ENCODE peak calls at places on chromosomes 2 and 18, in ten cellular contexts. K, Z, G, B, S, C, X, H, I and N are unnamed samples.

GRCh38 chr2:88626171-88627054 is 851 bp downstream of the EIF2AK3 start:
- DNase-seq in I (peak; percentile 53), H (peak; percentile 10), B (peak; percentile 12), G (no peak), S (peak; percentile 57), K (peak; percentile 27), Z (peak; percentile 24), X (no peak), C (peak; percentile 18), N (no peak)

GRCh38 chr2:229712125-229712524 is 2.2 kb downstream of the DNER start:
- DNase-seq in S (no peak), K (no peak), G (peak; percentile 45), X (no peak), I (no peak), Z (no peak), B (no peak), H (no peak), C (no peak), N (no peak)

GRCh38 chr2:24477229-24477628 is 13.8 kb upstream of the NCOA1 start:
- DNase-seq in S (no peak), Z (no peak), G (no peak), X (no peak), B (no peak), K (no peak), C (no peak), H (no peak), I (peak; percentile 21), N (no peak)

GRCh38 chr18:830315-830901 is 18.4 kb upstream of the YES1 start:
- DNase-seq in K (no peak), I (peak; percentile 69), S (no peak), B (no peak), X (no peak), Z (peak; percentile 57), G (peak; percentile 70), C (no peak), H (no peak), N (no peak)

GRCh38 chr18:45686892-45687611 is 36.9 kb upstream of the SLC14A1 start:
- DNase-seq in S (no peak), K (no peak), X (no peak), Z (no peak), H (no peak), C (no peak), B (no peak), I (peak; percentile 98), G (peak; percentile 97), N (no peak)

GRCh38 chr2:141417246-141417797 is 713.5 kb downstream of the LRP1B start:
- DNase-seq in G (peak; percentile 55), C (no peak), X (no peak), Z (no peak), K (no peak), B (no peak), H (no peak), S (no peak), I (no peak), N (no peak)

GRCh38 chr2:239550336-239550735 is 149.5 kb upstream of the HDAC4 start:
- DNase-seq in H (no peak), I (no peak), G (no peak), Z (peak; percentile 54), K (no peak), C (no peak), X (no peak), S (no peak), B (no peak), N (peak; percentile 10)

GRCh38 chr2:228688007-228688645 is 506.6 kb upstream of the SPHKAP start:
- DNase-seq in B (no peak), K (no peak), S (no peak), X (no peak), I (no peak), H (no peak), G (peak; percentile 91), Z (peak; percentile 82), C (no peak), N (no peak)

GRCh38 chr18:78782951-78783563 is 196.6 kb upstream of the SALL3 start:
- DNase-seq in K (no peak), S (no peak), I (no peak), C (no peak), G (no peak), B (no peak), H (no peak), Z (no peak), X (no peak), N (no peak)

GRCh38 chr2:220370764-220371163 is 743.3 kb downstream of the SLC4A3 start:
- DNase-seq in K (no peak), S (no peak), I (no peak), Z (no peak), H (no peak), X (no peak), G (no peak), B (no peak), C (no peak), N (no peak)

GRCh38 chr2:95315801-95316411 is 18.8 kb downstream of the KCNIP3 start:
- DNase-seq in S (no peak), C (no peak), I (no peak), B (no peak), K (no peak), H (no peak), Z (peak; percentile 91), X (no peak), G (peak; percentile 10), N (no peak)

GRCh38 chr2:152483276-152483996 is 148.5 kb downstream of the FMNL2 start:
- DNase-seq in X (no peak), Z (peak; percentile 75), I (no peak), S (no peak), K (no peak), G (peak; percentile 59), H (no peak), C (no peak), B (no peak), N (no peak)

GRCh38 chr2:186862869-186863709 is 14.1 kb upstream of the ZSWIM2 start:
- DNase-seq in C (no peak), K (no peak), G (peak; percentile 69), I (peak; percentile 39), S (no peak), X (no peak), Z (peak; percentile 36), H (no peak), B (no peak), N (no peak)

GRCh38 chr2:186871866-186872265 is 22.9 kb upstream of the ZSWIM2 start:
- DNase-seq in X (no peak), Z (no peak), S (no peak), B (no peak), K (no peak), C (no peak), H (no peak), G (no peak), I (no peak), N (no peak)

DNA sequence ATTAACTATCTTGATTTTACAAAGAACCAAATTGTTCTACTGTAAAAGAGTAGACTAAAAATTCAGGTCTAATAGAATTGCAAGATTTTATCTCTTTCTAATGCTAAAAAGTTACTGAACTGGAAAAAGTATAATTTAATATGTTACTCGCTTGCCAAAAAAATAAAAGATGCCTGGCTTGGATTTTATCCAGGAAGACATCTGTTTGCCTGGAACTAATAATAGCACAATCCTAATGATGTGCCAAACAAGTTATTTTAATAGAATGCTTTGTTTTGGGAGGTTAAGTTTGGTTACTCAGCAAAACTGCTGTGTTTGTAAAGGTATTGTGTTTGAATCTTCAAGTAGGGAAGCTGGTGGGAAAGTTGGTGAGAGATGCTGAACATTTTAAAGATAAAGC is 19.4 kb upstream of the ZSWIM2 start:
- DNase-seq in I (no peak), C (no peak), Z (peak; percentile 32), X (no peak), G (peak; percentile 26), H (no peak), K (no peak), S (no peak), B (no peak), N (no peak)
- TF ChIP-seq CTCF in I (no peak), C (no peak), Z (no peak), X (no peak), G (no peak), H (no peak), K (no peak), S (no peak), B (no peak), N (no peak)

GRCh38 chr18:13555192-13555591 is 171.2 kb downstream of the FAM210A start:
- DNase-seq in H (no peak), B (no peak), G (no peak), K (no peak), S (no peak), C (no peak), X (no peak), Z (no peak), I (no peak), N (no peak)

GRCh38 chr18:13556497-13556896 is 169.9 kb downstream of the FAM210A start:
- DNase-seq in C (no peak), I (no peak), Z (no peak), X (no peak), B (no peak), G (no peak), S (no peak), H (no peak), K (no peak), N (no peak)

GRCh38 chr18:13560306-13560705 is 166.1 kb downstream of the FAM210A start:
- DNase-seq in C (no peak), G (no peak), H (no peak), B (no peak), S (no peak), K (no peak), Z (no peak), I (no peak), X (no peak), N (no peak)

GRCh38 chr18:13558132-13558531 is 168.2 kb downstream of the FAM210A start:
- DNase-seq in C (no peak), K (peak; percentile 23), G (peak; percentile 63), Z (peak; percentile 49), B (peak; percentile 31), I (peak; percentile 79), S (peak; percentile 52), H (peak; percentile 58), X (no peak), N (no peak)

DNA sequence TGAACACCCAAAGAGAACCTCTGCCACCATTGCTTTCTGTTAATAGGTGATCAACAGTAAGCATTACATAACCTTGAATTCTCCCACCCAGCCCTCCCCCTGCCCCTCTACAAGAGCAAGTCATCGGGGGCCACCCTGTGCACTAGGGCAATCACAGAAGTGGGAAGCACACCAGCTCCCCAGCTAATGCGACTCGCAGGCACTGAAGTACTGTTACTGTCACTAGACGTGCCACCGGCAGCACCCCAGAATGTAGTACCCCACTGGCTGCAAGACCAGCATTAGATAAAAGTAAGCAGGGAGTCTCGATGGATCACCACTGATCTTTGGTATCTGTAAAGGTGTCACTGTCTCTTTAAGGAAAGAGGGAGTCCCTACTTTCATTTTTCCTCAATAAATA is 167.6 kb downstream of the FAM210A start:
- DNase-seq in K (no peak), C (no peak), G (no peak), H (no peak), X (no peak), Z (no peak), S (no peak), I (no peak), B (no peak), N (no peak)
- TF ChIP-seq CTCF in K (no peak), C (no peak), G (no peak), H (no peak), X (no peak), Z (no peak), S (no peak), I (no peak), B (no peak), N (no peak)

GRCh38 chr2:3827673-3828575 is 124.5 kb downstream of the DCDC2C start:
- DNase-seq in C (peak; percentile 51), X (no peak), G (peak; percentile 71), B (peak; percentile 18), I (peak; percentile 37), K (peak; percentile 47), H (peak; percentile 53), S (no peak), Z (peak; percentile 1), N (no peak)
- TF ChIP-seq CTCF in C (peak; percentile 37), X (peak; percentile 66), G (peak; percentile 95), B (peak; percentile 67), I (peak; percentile 88), K (no peak), H (peak; percentile 89), S (no peak), Z (peak; percentile 53), N (no peak)

GRCh38 chr18:56709463-56709862 is 58.3 kb downstream of the WDR7 start:
- DNase-seq in S (no peak), I (peak; percentile 72), C (no peak), H (peak; percentile 18), X (peak; percentile 28), Z (peak; percentile 78), K (peak; percentile 14), B (no peak), G (peak; percentile 92), N (no peak)
- TF ChIP-seq CTCF in S (no peak), I (peak; percentile 32), C (no peak), H (peak; percentile 24), X (peak; percentile 15), Z (peak; percentile 35), K (no peak), B (no peak), G (peak; percentile 40), N (no peak)